ENCODE peak calls at places on chromosomes 6 and 20, in four cellular contexts. F is fibroblast of the conjunctiva, U is EL, A is amygdala. D is an unnamed sample.

GRCh38 chr6:135314543-135314942 is 133.4 kb downstream of the MYB start:
- DNase-seq in U (no peak), F (no peak), A (no peak), D (no peak)

GRCh38 chr6:6823568-6824224 is 235.2 kb downstream of the LY86 start:
- DNase-seq in U (no peak), F (no peak), A (no peak), D (no peak)

GRCh38 chr6:70717038-70717801 is 49.5 kb downstream of the SMAP1 start:
- DNase-seq in U (no peak), A (no peak), F (no peak), D (no peak)

GRCh38 chr6:92701425-92702096 is 717.8 kb downstream of the EPHA7 start:
- DNase-seq in A (no peak), U (no peak), F (no peak), D (no peak)

GRCh38 chr6:46502486-46503119 is 11.4 kb upstream of the RCAN2 start:
- DNase-seq in A (no peak), U (no peak), F (no peak), D (no peak)

GRCh38 chr6:144466716-144467115 is 181.6 kb downstream of the UTRN start:
- DNase-seq in A (no peak), F (no peak), U (no peak), D (no peak)

GRCh38 chr20:38935967-38936407 is 9.8 kb downstream of the FAM83D start:
- DNase-seq in U (peak), F (no peak), A (no peak), D (no peak)

GRCh38 chr6:6781172-6781876 is 192.8 kb downstream of the LY86 start:
- DNase-seq in U (peak), A (no peak), F (peak), D (no peak)

GRCh38 chr6:16334671-16335070 is 96.3 kb downstream of the GMPR start:
- DNase-seq in A (no peak), F (peak), U (peak), D (no peak)

GRCh38 chr6:51541847-51542246 is 545.6 kb downstream of the PKHD1 start:
- DNase-seq in A (no peak), U (no peak), F (peak), D (no peak)

GRCh38 chr6:137811121-137811911 is 55.7 kb upstream of the TNFAIP3 start:
- DNase-seq in A (no peak), U (peak), F (peak), D (no peak)

GRCh38 chr6:35064508-35065440 is 76.4 kb downstream of the TCP11 start:
- DNase-seq in A (no peak), U (no peak), F (no peak), D (no peak)

GRCh38 chr20:63555661-63556381 is 1.9 kb downstream of the FNDC11 start:
- DNase-seq in F (no peak), U (no peak), A (no peak), D (no peak)

GRCh38 chr6:72739368-72739779 is 117.5 kb downstream of the KCNQ5 start:
- DNase-seq in F (no peak), U (no peak), A (no peak), D (no peak)

GRCh38 chr6:37058084-37058586 is 52.7 kb downstream of the FGD2 start:
- DNase-seq in U (peak), A (no peak), F (no peak), D (peak)

GRCh38 chr6:79127660-79128059 is 49.6 kb upstream of the PHIP start:
- DNase-seq in U (no peak), A (no peak), F (no peak), D (no peak)

GRCh38 chr20:50381771-50382593 is 128.2 kb upstream of the PTPN1 start:
- DNase-seq in U (no peak), A (no peak), F (no peak), D (peak)

GRCh38 chr20:38726849-38727601 is 2.7 kb downstream of the SLC32A1 start:
- DNase-seq in U (peak), A (no peak), F (no peak), D (no peak)

GRCh38 chr6:72758901-72759300 is 137.0 kb downstream of the KCNQ5 start:
- DNase-seq in F (no peak), A (no peak), U (no peak), D (no peak)

GRCh38 chr6:41783106-41783780 is 2.7 kb downstream of the PRICKLE4 start:
- DNase-seq in A (no peak), U (no peak), F (no peak), D (no peak)

GRCh38 chr6:31143148-31143547 is 4.3 kb upstream of the PSORS1C2 start:
- DNase-seq in A (no peak), F (peak), U (peak), D (no peak)

GRCh38 chr6:91708534-91708933 is 1121.7 kb upstream of the MAP3K7 start:
- DNase-seq in F (no peak), U (no peak), A (no peak), D (no peak)

GRCh38 chr20:23437126-23437894 is 2.2 kb upstream of the CSTL1 start:
- DNase-seq in A (no peak), F (no peak), U (no peak), D (no peak)

GRCh38 chr6:52231411-52232127 is 12.7 kb downstream of the IL17F start:
- DNase-seq in A (no peak), U (no peak), F (no peak), D (no peak)

GRCh38 chr20:39849664-39850063 is 839.4 kb downstream of the MAFB start:
- DNase-seq in U (peak), F (peak), A (peak), D (peak)

GRCh38 chr6:40671338-40672050 is 84.3 kb upstream of the LRFN2 start:
- DNase-seq in F (no peak), U (no peak), A (no peak), D (no peak)

GRCh38 chr20:48425776-48426175 is 402.0 kb downstream of the PREX1 start:
- DNase-seq in A (no peak), U (no peak), F (no peak), D (no peak)

GRCh38 chr20:1388253-1388652 is 4.6 kb downstream of the FKBP1A start:
- DNase-seq in A (no peak), U (no peak), F (no peak), D (no peak)

GRCh38 chr6:70314240-70314639 is 11.4 kb upstream of the COL9A1 start:
- DNase-seq in F (no peak), U (no peak), A (no peak), D (no peak)

GRCh38 chr6:235763-236360 is 56.4 kb upstream of the DUSP22 start:
- DNase-seq in U (peak), F (peak), A (no peak), D (no peak)

GRCh38 chr6:150409576-150410066 is 40.8 kb downstream of the IYD start:
- DNase-seq in U (no peak), A (no peak), F (no peak), D (no peak)

GRCh38 chr6:37323568-37323967 is 30.2 kb upstream of the RNF8 start:
- DNase-seq in A (no peak), U (peak), F (peak), D (no peak)

GRCh38 chr6:94074764-94075163 is 655.4 kb upstream of the EPHA7 start:
- DNase-seq in A (no peak), F (no peak), U (no peak), D (no peak)

GRCh38 chr6:33208089-33208967 is at the start of gene RING1:
- DNase-seq in F (no peak), A (peak), U (peak), D (peak)

GRCh38 chr6:692356-692851 is 535 bp downstream of the EXOC2 start:
- DNase-seq in A (no peak), U (peak), F (no peak), D (peak)

GRCh38 chr20:53869466-53870258 is 200.7 kb downstream of the BCAS1 start:
- DNase-seq in A (no peak), U (peak), F (peak), D (no peak)

GRCh38 chr20:41340327-41341055 is at the start of gene LPIN3:
- DNase-seq in A (no peak), F (peak), U (peak), D (no peak)

D was measured in posterior cingulate gyrus.